ENCODE peak calls at places on chromosomes 16 and 17, in eight cellular contexts. S, T, M, L, B, W, Q and N are unnamed samples.

GRCh38 chr16:17992416-17992815 is 344.1 kb downstream of the NPIPA8 start:
- DNase-seq in S (no peak), Q (no peak), T (no peak), L (no peak), M (no peak), W (no peak), B (no peak), N (no peak)

GRCh38 chr17:36008998-36009665 is 7.8 kb upstream of the CCL15 start:
- DNase-seq in Q (peak), S (no peak), W (no peak), T (no peak), M (no peak), B (no peak), L (peak), N (no peak)

GRCh38 chr17:2435181-2435741 is 34.4 kb upstream of the MNT start:
- DNase-seq in L (peak), B (no peak), W (no peak), T (no peak), Q (no peak), M (no peak), S (peak), N (peak)

GRCh38 chr17:4594406-4595349 is 10.3 kb downstream of the SMTNL2 start:
- DNase-seq in W (no peak), L (no peak), T (no peak), S (no peak), M (peak), Q (peak), B (no peak), N (no peak)

GRCh38 chr17:28726396-28726911 is 421 bp upstream of the TLCD1 start:
- DNase-seq in M (peak), W (peak), L (no peak), T (no peak), Q (peak), B (peak), S (peak), N (peak)

GRCh38 chr17:41308251-41308917 is 725 bp downstream of the KRTAP16-1 start:
- DNase-seq in W (peak), L (no peak), T (no peak), M (peak), S (peak), Q (no peak), B (no peak), N (peak)

GRCh38 chr16:10738231-10739077 is 5.2 kb upstream of the NUBP1 start:
- DNase-seq in T (peak), M (no peak), L (peak), S (peak), W (peak), B (peak), Q (peak), N (peak)

GRCh38 chr16:51637744-51638100 is 486.7 kb upstream of the SALL1 start:
- DNase-seq in Q (no peak), L (peak), T (no peak), S (no peak), M (no peak), W (no peak), B (no peak), N (peak)

GRCh38 chr17:68435876-68436842 is 21.1 kb downstream of the WIPI1 start:
- DNase-seq in B (peak), W (peak), L (peak), M (peak), Q (peak), T (peak), S (peak), N (peak)